ENCODE peak calls at places on chromosomes 16 and 17, in eight cellular contexts. S is NCI-H1048; L is Panc1; D is A172; K is HS-27A; J is activated CD8-positive, alpha-beta memory T cell treated with anti-CD3 and anti-CD28 coated beads for 4 hours; X is HT-29; U is SK-N-DZ. A is an unnamed sample.

GRCh38 chr16:19162085-19162484 is 6.0 kb upstream of the SYT17 start:
- DNase-seq in D (no peak), S (no peak), U (no peak), X (no peak), L (no peak), J (no peak), K (no peak), A (no peak)

GRCh38 chr16:89357460-89357859 is 132.9 kb downstream of the ANKRD11 start:
- DNase-seq in J (no peak), D (no peak), L (no peak), X (no peak), S (no peak), U (peak), K (no peak), A (no peak)

GRCh38 chr16:84967828-84968227 is 43.5 kb downstream of the ZDHHC7 start:
- DNase-seq in J (no peak), U (peak), D (no peak), X (no peak), L (no peak), S (no peak), K (no peak), A (no peak)

GRCh38 chr17:21458036-21458435 is 81.9 kb downstream of the KCNJ12 start:
- DNase-seq in D (no peak), L (no peak), J (no peak), X (no peak), S (no peak), U (no peak), K (no peak), A (no peak)

GRCh38 chr16:65534121-65534528 is 412.3 kb upstream of the CDH11 start:
- DNase-seq in X (no peak), U (no peak), L (no peak), S (no peak), K (no peak), J (no peak), D (no peak), A (peak)

GRCh38 chr17:10698116-10698818 is 873 bp downstream of the ADPRM start:
- DNase-seq in X (peak), L (no peak), D (peak), U (peak), S (no peak), K (no peak), J (no peak), A (peak)

GRCh38 chr16:72626623-72627022 is 421.3 kb downstream of the ZFHX3 start:
- DNase-seq in D (no peak), J (no peak), U (no peak), K (no peak), L (no peak), X (peak), S (no peak), A (no peak)

GRCh38 chr17:48192321-48192731 is 84.8 kb downstream of the SNX11 start:
- DNase-seq in U (peak), L (no peak), D (no peak), J (no peak), K (no peak), S (no peak), X (no peak), A (peak)

GRCh38 chr16:50670476-50670875 is 10.6 kb downstream of the SNX20 start:
- DNase-seq in J (no peak), S (no peak), U (no peak), K (no peak), L (no peak), D (no peak), X (no peak), A (no peak)

GRCh38 chr17:76697702-76698465 is 12.9 kb downstream of the MXRA7 start:
- DNase-seq in S (no peak), J (no peak), X (no peak), K (no peak), L (no peak), U (peak), D (no peak), A (no peak)

A was measured in ELR.